ENCODE peak calls at places on chromosomes 7 and 10, in nine cellular contexts. Q is GM12865, N is gastrocnemius medialis, H is heart left ventricle, B is HFF-Myc, Y is hepatocyte, I is brain microvascular endothelial cell, U is osteoblast, P is LNCaP clone FGC. G is an unnamed sample.

GRCh38 chr7:23967949-23968599 is 258.1 kb downstream of the STK31 start:
- DNase-seq in Q (peak; percentile 72), N (no peak), H (no peak), B (no peak), Y (no peak), I (no peak), U (no peak), P (no peak), G (no peak)

GRCh38 chr10:36195364-36195763 is 553.3 kb upstream of the FZD8 start:
- DNase-seq in Q (no peak), N (no peak), H (no peak), B (no peak), Y (no peak), I (no peak), U (no peak), P (no peak), G (no peak)

GRCh38 chr10:34514290-34514689 is 300.8 kb downstream of the PARD3 start:
- DNase-seq in Q (no peak), N (no peak), H (no peak), B (no peak), Y (no peak), I (no peak), U (no peak), P (no peak), G (no peak)

GRCh38 chr7:45196374-45196773 is 38.8 kb downstream of the RAMP3 start:
- DNase-seq in Q (peak; percentile 70), N (no peak), H (no peak), B (no peak), Y (no peak), I (no peak), U (no peak), P (no peak), G (no peak)

GRCh38 chr7:55381696-55382095 is 16.6 kb downstream of the LANCL2 start:
- DNase-seq in Q (no peak), N (no peak), H (no peak), B (no peak), Y (no peak), I (no peak), U (no peak), P (no peak), G (no peak)

GRCh38 chr10:44065788-44066075 is 319.2 kb downstream of the CXCL12 start:
- DNase-seq in Q (no peak), N (no peak), H (no peak), B (no peak), Y (no peak), I (no peak), U (no peak), P (no peak), G (no peak)

GRCh38 chr7:149865437-149865836 is 8.3 kb upstream of the ATP6V0E2 start:
- DNase-seq in Q (peak; percentile 20), N (no peak), H (no peak), B (no peak), Y (no peak), I (no peak), U (no peak), P (no peak), G (no peak)

GRCh38 chr7:1026721-1027151 is 17.6 kb upstream of the GPR146 start:
- DNase-seq in Q (peak; percentile 55), N (no peak), H (no peak), B (no peak), Y (no peak), I (no peak), U (no peak), P (no peak), G (no peak)

GRCh38 chr7:21869785-21870402 is 75.8 kb downstream of the CDCA7L start:
- DNase-seq in Q (no peak), N (no peak), H (no peak), B (no peak), Y (peak; percentile 20), I (peak; percentile 42), U (no peak), P (no peak), G (peak; percentile 35)

GRCh38 chr7:34078864-34079263 is 173.5 kb downstream of the BMPER start:
- DNase-seq in Q (no peak), N (no peak), H (no peak), B (no peak), Y (no peak), I (no peak), U (no peak), P (no peak), G (no peak)

GRCh38 chr7:80379034-80379433 is 132.8 kb downstream of the GNAT3 start:
- DNase-seq in Q (no peak), N (no peak), H (no peak), B (no peak), Y (no peak), I (no peak), U (peak; percentile 76), P (no peak), G (peak; percentile 70)

GRCh38 chr10:112435013-112435619 is 11.6 kb downstream of the ZDHHC6 start:
- DNase-seq in Q (peak; percentile 16), N (no peak), H (no peak), B (peak; percentile 9), Y (peak; percentile 43), I (no peak), U (no peak), P (peak; percentile 42), G (peak; percentile 56)

GRCh38 chr10:113932854-113933253 is 78.4 kb downstream of the NHLRC2 start:
- DNase-seq in Q (no peak), N (no peak), H (no peak), B (no peak), Y (no peak), I (no peak), U (no peak), P (no peak), G (no peak)

GRCh38 chr10:101843032-101843991 is at the start of gene KCNIP2:
- DNase-seq in Q (peak; percentile 70), N (no peak), H (peak; percentile 43), B (no peak), Y (peak; percentile 50), I (no peak), U (no peak), P (no peak), G (no peak)

GRCh38 chr7:82319674-82320118 is 123.9 kb downstream of the CACNA2D1 start:
- DNase-seq in Q (no peak), N (peak; percentile 87), H (peak; percentile 86), B (peak; percentile 87), Y (peak; percentile 54), I (peak; percentile 84), U (peak; percentile 2), P (no peak), G (peak; percentile 88)

GRCh38 chr7:77802557-77803410 is 4.2 kb downstream of the PHTF2 start:
- DNase-seq in Q (no peak), N (no peak), H (no peak), B (no peak), Y (no peak), I (no peak), U (no peak), P (no peak), G (no peak)

GRCh38 chr10:49149881-49150280 is 16.1 kb upstream of the FAM170B start:
- DNase-seq in Q (no peak), N (no peak), H (no peak), B (no peak), Y (no peak), I (no peak), U (no peak), P (no peak), G (no peak)

GRCh38 chr7:4845740-4846142 is 16.1 kb downstream of the PAPOLB start:
- DNase-seq in Q (no peak), N (no peak), H (peak; percentile 39), B (no peak), Y (peak; percentile 26), I (no peak), U (no peak), P (no peak), G (no peak)

GRCh38 chr7:30969604-30969970 is 5.8 kb downstream of the GHRHR start:
- DNase-seq in Q (no peak), N (no peak), H (no peak), B (no peak), Y (no peak), I (no peak), U (no peak), P (no peak), G (no peak)

DNA sequence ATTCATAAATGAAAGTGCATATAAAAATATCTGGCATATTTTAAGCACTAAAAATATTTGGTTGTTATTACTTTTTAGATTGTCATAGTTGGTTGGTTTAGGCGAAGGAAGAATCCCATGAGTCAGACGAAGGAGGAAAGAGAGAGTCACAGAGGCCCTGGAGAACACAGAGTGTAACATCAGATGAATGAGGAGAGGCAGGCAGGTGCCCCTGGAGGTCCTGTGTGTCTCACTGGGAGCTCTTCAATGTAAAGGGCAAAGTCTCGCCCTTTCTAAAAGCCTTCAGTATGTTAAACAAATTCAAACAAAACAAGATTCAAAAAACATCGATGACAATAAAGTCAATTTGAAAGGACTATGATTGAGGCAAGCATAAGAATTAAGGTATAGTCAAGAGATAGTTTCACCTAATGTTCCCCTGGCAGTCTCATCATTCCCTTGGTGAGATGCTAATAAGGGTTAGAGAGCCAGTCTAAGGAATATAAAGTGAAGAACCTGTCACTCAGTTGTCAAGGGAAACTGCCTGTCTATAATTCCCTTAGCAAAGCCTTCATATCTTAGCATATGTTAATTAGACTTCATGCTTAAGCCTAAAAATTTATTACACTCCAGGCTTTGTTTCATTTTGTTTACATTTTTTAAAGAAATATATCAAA is 194.3 kb downstream of the TPK1 start:
- DNase-seq in Q (no peak), N (no peak), H (no peak), B (no peak), Y (no peak), I (no peak), U (no peak), P (no peak), G (no peak)
- H3K4me3 ChIP-seq in Q (no peak overlapping the region), N (no peak overlapping the region), H (no peak overlapping the region), B (no peak overlapping the region), Y (no peak overlapping the region), I (no peak overlapping the region), U (no peak overlapping the region), P (no peak overlapping the region), G (no peak overlapping the region)

DNA sequence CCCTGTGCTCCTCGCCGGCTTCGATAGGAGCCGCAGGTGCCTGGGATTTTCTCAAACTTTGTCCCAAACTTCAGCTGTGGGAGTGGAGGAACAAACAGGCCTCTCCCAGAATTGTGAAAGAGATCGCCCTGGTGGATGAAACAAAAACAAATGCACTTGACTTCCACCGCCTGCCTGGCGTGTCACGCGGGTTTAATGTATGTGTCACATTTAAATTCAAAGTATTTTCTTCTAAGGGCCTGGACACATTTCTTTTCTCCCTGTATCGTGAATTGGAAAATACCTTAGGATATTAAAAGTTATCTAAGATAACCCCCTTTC is 694 bp upstream of the WASL start:
- DNase-seq in Q (no peak), N (peak; percentile 51), H (no peak), B (no peak), Y (peak; percentile 66), I (peak; percentile 62), U (peak; percentile 95), P (no peak), G (no peak)
- TF ChIP-seq CTCF in Q (no peak), N (no peak), H (no peak), B (no peak), Y (peak; percentile 3), I (peak; percentile 36), U (no peak), P (no peak), G (peak; percentile 11)

GRCh38 chr10:69285699-69286098 is 7.4 kb downstream of the HK1 start:
- DNase-seq in Q (no peak), N (no peak), H (no peak), B (no peak), Y (no peak), I (no peak), U (no peak), P (no peak), G (no peak)
- H3K4me3 ChIP-seq in Q (no peak overlapping the region), N (no peak overlapping the region), H (no peak overlapping the region), B (no peak overlapping the region), Y (no peak overlapping the region), I (no peak overlapping the region), U (no peak overlapping the region), P (no peak overlapping the region), G (no peak overlapping the region)

GRCh38 chr10:60086421-60086820 is 180.1 kb upstream of the CCDC6 start:
- DNase-seq in Q (no peak), N (no peak), H (no peak), B (no peak), Y (no peak), I (no peak), U (no peak), P (peak; percentile 69), G (no peak)
- TF ChIP-seq CTCF in Q (no peak), N (no peak), H (no peak), B (no peak), Y (no peak), I (no peak), U (no peak), P (no peak), G (no peak)